ENCODE peak calls at places on chromosomes 5 and 9, in seven cellular contexts. One of them, this sample, is unnamed.
A peak's percentile ranks its signal among the peaks of the same experiment; 100 is the strongest.

GRCh38 chr9:130446111-130446861 is 1.5 kb downstream of the ASS1 start:
- DNase-seq in H1: no peak
- DNase-seq in HepG2: peak; percentile 38
- DNase-seq in GM12878: no peak
- DNase-seq in SK-N-SH: peak; percentile 81
- DNase-seq in K562: peak; percentile 44
- DNase-seq in GM12891: no peak
- DNase-seq in this sample: no peak

GRCh38 chr9:137095664-137096517 is 9.1 kb downstream of the MAN1B1 start:
- DNase-seq in H1: no peak
- DNase-seq in HepG2: no peak
- DNase-seq in GM12891: peak; percentile 65
- DNase-seq in SK-N-SH: peak; percentile 59
- DNase-seq in K562: peak; percentile 35
- DNase-seq in GM12878: peak; percentile 61
- DNase-seq in this sample: peak; percentile 71

GRCh38 chr5:150672884-150673275 is 11.8 kb downstream of the MYOZ3 start:
- DNase-seq in H1: no peak
- DNase-seq in HepG2: no peak
- DNase-seq in SK-N-SH: no peak
- DNase-seq in GM12878: no peak
- DNase-seq in GM12891: no peak
- DNase-seq in K562: no peak
- DNase-seq in this sample: no peak

GRCh38 chr9:14251146-14252071 is 62.5 kb downstream of the NFIB start:
- DNase-seq in K562: no peak
- DNase-seq in H1: no peak
- DNase-seq in GM12878: peak; percentile 3
- DNase-seq in SK-N-SH: no peak
- DNase-seq in HepG2: peak; percentile 50
- DNase-seq in GM12891: no peak
- DNase-seq in this sample: no peak

GRCh38 chr9:23783509-23783908 is 42.5 kb downstream of the ELAVL2 start:
- DNase-seq in K562: no peak
- DNase-seq in GM12891: no peak
- DNase-seq in H1: no peak
- DNase-seq in HepG2: no peak
- DNase-seq in GM12878: peak; percentile 9
- DNase-seq in SK-N-SH: peak; percentile 66
- DNase-seq in this sample: no peak

GRCh38 chr5:110956913-110957813 is 114.3 kb upstream of the TSLP start:
- DNase-seq in K562: no peak
- DNase-seq in H1: no peak
- DNase-seq in HepG2: no peak
- DNase-seq in SK-N-SH: no peak
- DNase-seq in GM12891: no peak
- DNase-seq in GM12878: no peak
- DNase-seq in this sample: no peak

GRCh38 chr5:86786955-86787354 is 169.2 kb downstream of the COX7C start:
- DNase-seq in H1: no peak
- DNase-seq in HepG2: no peak
- DNase-seq in K562: peak; percentile 24
- DNase-seq in SK-N-SH: no peak
- DNase-seq in GM12878: no peak
- DNase-seq in GM12891: no peak
- DNase-seq in this sample: no peak

GRCh38 chr5:55232194-55232984 is 1.0 kb downstream of the CCNO start:
- DNase-seq in K562: no peak
- DNase-seq in SK-N-SH: peak; percentile 39
- DNase-seq in GM12891: peak; percentile 20
- DNase-seq in GM12878: no peak
- DNase-seq in H1: no peak
- DNase-seq in HepG2: no peak
- DNase-seq in this sample: no peak

GRCh38 chr5:163248856-163249255 is 188.5 kb upstream of the CCNG1 start:
- DNase-seq in HepG2: no peak
- DNase-seq in H1: no peak
- DNase-seq in GM12878: no peak
- DNase-seq in SK-N-SH: no peak
- DNase-seq in K562: no peak
- DNase-seq in GM12891: no peak
- DNase-seq in this sample: no peak

GRCh38 chr5:142178651-142179050 is 70.1 kb downstream of the NDFIP1 start:
- DNase-seq in SK-N-SH: no peak
- DNase-seq in GM12878: no peak
- DNase-seq in H1: no peak
- DNase-seq in GM12891: no peak
- DNase-seq in K562: no peak
- DNase-seq in HepG2: no peak
- DNase-seq in this sample: no peak

GRCh38 chr5:154840435-154841272 is 9.7 kb downstream of the FAXDC2 start:
- DNase-seq in GM12878: no peak
- DNase-seq in GM12891: no peak
- DNase-seq in K562: peak; percentile 88
- DNase-seq in SK-N-SH: no peak
- DNase-seq in HepG2: no peak
- DNase-seq in H1: no peak
- DNase-seq in this sample: no peak

GRCh38 chr9:125415583-125416443 is 154.2 kb downstream of the GAPVD1 start:
- DNase-seq in GM12891: no peak
- DNase-seq in K562: no peak
- DNase-seq in SK-N-SH: no peak
- DNase-seq in GM12878: no peak
- DNase-seq in HepG2: no peak
- DNase-seq in H1: no peak
- DNase-seq in this sample: no peak

GRCh38 chr5:16784843-16785791 is 151.0 kb downstream of the MYO10 start:
- DNase-seq in K562: no peak
- DNase-seq in H1: no peak
- DNase-seq in SK-N-SH: no peak
- DNase-seq in HepG2: no peak
- DNase-seq in GM12878: peak; percentile 77
- DNase-seq in GM12891: no peak
- DNase-seq in this sample: no peak

GRCh38 chr9:23081377-23081776 is 634.8 kb downstream of the DMRTA1 start:
- DNase-seq in K562: no peak
- DNase-seq in GM12891: no peak
- DNase-seq in H1: no peak
- DNase-seq in SK-N-SH: no peak
- DNase-seq in GM12878: no peak
- DNase-seq in HepG2: no peak
- DNase-seq in this sample: no peak

GRCh38 chr5:151733727-151734408 is 24.6 kb downstream of the ATOX1 start:
- DNase-seq in HepG2: no peak
- DNase-seq in K562: no peak
- DNase-seq in GM12878: no peak
- DNase-seq in SK-N-SH: no peak
- DNase-seq in GM12891: no peak
- DNase-seq in H1: no peak
- DNase-seq in this sample: no peak
- TF ChIP-seq TAF1 in HepG2: no peak
- TF ChIP-seq TAF1 in K562: no peak
- TF ChIP-seq TAF1 in GM12878: no peak
- TF ChIP-seq TAF1 in SK-N-SH: no peak
- TF ChIP-seq TAF1 in GM12891: no peak
- TF ChIP-seq TAF1 in H1: no peak
- TF ChIP-seq TAF1 in this sample: no peak

GRCh38 chr5:73987915-73988314 is 361.9 kb downstream of the ARHGEF28 start:
- DNase-seq in SK-N-SH: no peak
- DNase-seq in GM12891: no peak
- DNase-seq in HepG2: no peak
- DNase-seq in K562: no peak
- DNase-seq in GM12878: no peak
- DNase-seq in H1: no peak
- DNase-seq in this sample: no peak

GRCh38 chr5:73983661-73984060 is 357.7 kb downstream of the ARHGEF28 start:
- DNase-seq in H1: no peak
- DNase-seq in GM12891: no peak
- DNase-seq in HepG2: no peak
- DNase-seq in SK-N-SH: no peak
- DNase-seq in GM12878: no peak
- DNase-seq in K562: no peak
- DNase-seq in this sample: no peak

GRCh38 chr5:73981696-73982095 is 355.7 kb downstream of the ARHGEF28 start:
- DNase-seq in H1: no peak
- DNase-seq in GM12878: no peak
- DNase-seq in K562: no peak
- DNase-seq in SK-N-SH: no peak
- DNase-seq in GM12891: no peak
- DNase-seq in HepG2: no peak
- DNase-seq in this sample: no peak

GRCh38 chr5:73986729-73987128 is 360.7 kb downstream of the ARHGEF28 start:
- DNase-seq in GM12878: no peak
- DNase-seq in HepG2: no peak
- DNase-seq in K562: no peak
- DNase-seq in SK-N-SH: no peak
- DNase-seq in H1: no peak
- DNase-seq in GM12891: no peak
- DNase-seq in this sample: no peak

GRCh38 chr5:73985145-73985544 is 359.1 kb downstream of the ARHGEF28 start:
- DNase-seq in GM12891: no peak
- DNase-seq in K562: no peak
- DNase-seq in HepG2: peak; percentile 69
- DNase-seq in H1: no peak
- DNase-seq in GM12878: no peak
- DNase-seq in SK-N-SH: peak; percentile 22
- DNase-seq in this sample: no peak
- TF ChIP-seq TAF1 in GM12891: no peak
- TF ChIP-seq TAF1 in K562: no peak
- TF ChIP-seq TAF1 in HepG2: no peak
- TF ChIP-seq TAF1 in H1: no peak
- TF ChIP-seq TAF1 in GM12878: no peak
- TF ChIP-seq TAF1 in SK-N-SH: no peak
- TF ChIP-seq TAF1 in this sample: no peak

GRCh38 chr5:132772291-132773070 is 4.6 kb downstream of the SEPTIN8 start:
- DNase-seq in HepG2: no peak
- DNase-seq in K562: no peak
- DNase-seq in GM12878: no peak
- DNase-seq in H1: no peak
- DNase-seq in GM12891: no peak
- DNase-seq in SK-N-SH: no peak
- DNase-seq in this sample: no peak
- TF ChIP-seq TAF1 in HepG2: no peak
- TF ChIP-seq TAF1 in K562: no peak
- TF ChIP-seq TAF1 in GM12878: no peak
- TF ChIP-seq TAF1 in H1: no peak
- TF ChIP-seq TAF1 in GM12891: no peak
- TF ChIP-seq TAF1 in SK-N-SH: no peak
- TF ChIP-seq TAF1 in this sample: no peak

GRCh38 chr5:68548959-68549676 is 333.6 kb downstream of the PIK3R1 start:
- DNase-seq in GM12891: no peak
- DNase-seq in GM12878: no peak
- DNase-seq in H1: no peak
- DNase-seq in HepG2: peak; percentile 8
- DNase-seq in SK-N-SH: no peak
- DNase-seq in K562: peak; percentile 37
- DNase-seq in this sample: no peak
- TF ChIP-seq TAF1 in GM12891: no peak
- TF ChIP-seq TAF1 in GM12878: no peak
- TF ChIP-seq TAF1 in H1: no peak
- TF ChIP-seq TAF1 in HepG2: no peak
- TF ChIP-seq TAF1 in SK-N-SH: no peak
- TF ChIP-seq TAF1 in K562: no peak
- TF ChIP-seq TAF1 in this sample: no peak

GRCh38 chr9:120513825-120514598 is 66.0 kb downstream of the CDK5RAP2 start:
- DNase-seq in GM12891: no peak
- DNase-seq in H1: no peak
- DNase-seq in SK-N-SH: no peak
- DNase-seq in GM12878: no peak
- DNase-seq in HepG2: no peak
- DNase-seq in K562: no peak
- DNase-seq in this sample: no peak
- TF ChIP-seq TAF1 in GM12891: no peak
- TF ChIP-seq TAF1 in H1: no peak
- TF ChIP-seq TAF1 in SK-N-SH: no peak
- TF ChIP-seq TAF1 in GM12878: no peak
- TF ChIP-seq TAF1 in HepG2: no peak
- TF ChIP-seq TAF1 in K562: no peak
- TF ChIP-seq TAF1 in this sample: no peak

GRCh38 chr9:7165350-7165937 is 407.7 kb downstream of the KDM4C start:
- DNase-seq in GM12878: no peak
- DNase-seq in HepG2: no peak
- DNase-seq in GM12891: no peak
- DNase-seq in H1: no peak
- DNase-seq in K562: peak; percentile 24
- DNase-seq in SK-N-SH: no peak
- DNase-seq in this sample: no peak
- TF ChIP-seq TAF1 in GM12878: no peak
- TF ChIP-seq TAF1 in HepG2: no peak
- TF ChIP-seq TAF1 in GM12891: no peak
- TF ChIP-seq TAF1 in H1: no peak
- TF ChIP-seq TAF1 in K562: no peak
- TF ChIP-seq TAF1 in SK-N-SH: no peak
- TF ChIP-seq TAF1 in this sample: no peak

GRCh38 chr9:126614455-126615248 is 924 bp downstream of the LMX1B start:
- DNase-seq in H1: no peak
- DNase-seq in SK-N-SH: peak; percentile 57
- DNase-seq in K562: no peak
- DNase-seq in HepG2: no peak
- DNase-seq in GM12891: peak; percentile 27
- DNase-seq in GM12878: no peak
- DNase-seq in this sample: peak; percentile 27

GRCh38 chr9:126615791-126616447 is 2.2 kb downstream of the LMX1B start:
- DNase-seq in GM12878: no peak
- DNase-seq in H1: no peak
- DNase-seq in HepG2: no peak
- DNase-seq in SK-N-SH: peak; percentile 36
- DNase-seq in K562: no peak
- DNase-seq in GM12891: peak; percentile 7
- DNase-seq in this sample: peak; percentile 6

GRCh38 chr9:126616521-126616976 is 2.8 kb downstream of the LMX1B start:
- DNase-seq in SK-N-SH: peak; percentile 34
- DNase-seq in GM12891: peak; percentile 8
- DNase-seq in HepG2: no peak
- DNase-seq in H1: no peak
- DNase-seq in K562: no peak
- DNase-seq in GM12878: no peak
- DNase-seq in this sample: peak; percentile 8

GRCh38 chr9:126614088-126614454 is 343 bp downstream of the LMX1B start:
- DNase-seq in H1: no peak
- DNase-seq in SK-N-SH: peak; percentile 51
- DNase-seq in K562: no peak
- DNase-seq in GM12891: peak; percentile 29
- DNase-seq in HepG2: no peak
- DNase-seq in GM12878: no peak
- DNase-seq in this sample: no peak

DNA sequence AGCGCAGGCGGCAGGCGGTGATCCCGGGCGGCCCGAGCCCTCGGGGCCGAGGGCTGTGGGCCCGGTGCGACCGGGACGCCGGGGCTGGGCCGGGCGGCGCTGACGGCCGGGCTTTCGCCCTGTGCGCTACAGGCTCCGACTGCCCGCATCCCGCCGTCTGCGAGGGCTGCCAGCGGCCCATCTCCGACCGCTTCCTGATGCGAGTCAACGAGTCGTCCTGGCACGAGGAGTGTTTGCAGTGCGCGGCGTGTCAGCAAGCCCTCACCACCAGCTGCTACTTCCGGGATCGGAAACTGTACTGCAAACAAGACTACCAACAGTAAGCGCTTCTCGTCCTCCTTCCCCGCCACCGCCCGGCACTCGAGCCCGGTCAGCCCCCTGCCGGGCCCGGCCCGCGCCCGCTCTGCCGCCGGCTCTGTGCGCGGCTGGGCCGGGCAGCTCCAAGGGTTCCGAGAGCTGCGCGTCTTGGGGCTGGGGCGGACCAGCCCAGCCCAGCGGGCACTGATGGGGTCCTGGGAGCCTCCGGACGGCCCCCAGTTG is 1.6 kb downstream of the LMX1B start:
- DNase-seq in GM12891: peak; percentile 35
- DNase-seq in GM12878: no peak
- DNase-seq in HepG2: peak; percentile 21
- DNase-seq in SK-N-SH: no peak
- DNase-seq in K562: no peak
- DNase-seq in H1: no peak
- DNase-seq in this sample: no peak
- TF ChIP-seq TAF1 in GM12891: no peak
- TF ChIP-seq TAF1 in GM12878: no peak
- TF ChIP-seq TAF1 in HepG2: no peak
- TF ChIP-seq TAF1 in SK-N-SH: no peak
- TF ChIP-seq TAF1 in K562: no peak
- TF ChIP-seq TAF1 in H1: no peak
- TF ChIP-seq TAF1 in this sample: no peak

This sample was measured in GM12892.